ENCODE peak calls at places on chromosomes 7 and 10, in four cellular contexts. U, I, E and T are unnamed samples.
A peak's percentile ranks its signal among the peaks of the same experiment; 100 is the strongest.

GRCh38 chr7:36904101-36904500 is 179.8 kb upstream of the AOAH start:
- DNase-seq in U (no peak), I (no peak), E (no peak), T (no peak)

GRCh38 chr10:104582604-104582951 is 58.5 kb upstream of the SORCS3 start:
- DNase-seq in U (no peak), I (no peak), E (no peak), T (no peak)

GRCh38 chr10:86956195-86956840 is 1.1 kb downstream of the MMRN2 start:
- DNase-seq in U (peak; percentile 62), I (no peak), E (peak; percentile 1), T (no peak)

GRCh38 chr7:16484453-16485158 is 19.1 kb upstream of the SOSTDC1 start:
- DNase-seq in U (no peak), I (peak; percentile 42), E (no peak), T (no peak)

GRCh38 chr7:101173752-101174244 is 6.3 kb downstream of the NAT16 start:
- DNase-seq in U (no peak), I (peak; percentile 78), E (no peak), T (no peak)

GRCh38 chr10:124250506-124250905 is 157.1 kb upstream of the CHST15 start:
- DNase-seq in U (no peak), I (no peak), E (no peak), T (no peak)

GRCh38 chr10:88428442-88428841 is 154.7 kb downstream of the RNLS start:
- DNase-seq in U (no peak), I (peak; percentile 67), E (no peak), T (no peak)

GRCh38 chr10:124944982-124945381 is 3.1 kb downstream of the ZRANB1 start:
- DNase-seq in U (no peak), I (peak; percentile 79), E (no peak), T (no peak)

GRCh38 chr10:123945506-123945905 is 53.9 kb upstream of the CPXM2 start:
- DNase-seq in U (no peak), I (peak; percentile 79), E (no peak), T (no peak)

GRCh38 chr7:134693256-134693655 is 46.6 kb downstream of the BPGM start:
- DNase-seq in U (peak; percentile 93), I (peak; percentile 98), E (peak; percentile 84), T (no peak)

GRCh38 chr10:98374176-98374969 is 40.6 kb downstream of the PYROXD2 start:
- DNase-seq in U (no peak), I (peak; percentile 88), E (no peak), T (no peak)

GRCh38 chr10:103933557-103934121 is 15.7 kb upstream of the STN1 start:
- DNase-seq in U (no peak), I (no peak), E (no peak), T (no peak)

GRCh38 chr7:96236198-96237039 is 85.5 kb downstream of the SLC25A13 start:
- DNase-seq in U (peak; percentile 66), I (peak; percentile 58), E (peak; percentile 7), T (no peak)

GRCh38 chr7:84847038-84847437 is 339.8 kb downstream of the SEMA3D start:
- DNase-seq in U (no peak), I (no peak), E (no peak), T (no peak)

GRCh38 chr10:107427021-107427420 is 262.5 kb upstream of the SORCS1 start:
- DNase-seq in U (no peak), I (no peak), E (no peak), T (no peak)

GRCh38 chr10:127298396-127298795 is 102.0 kb upstream of the INSYN2A start:
- DNase-seq in U (no peak), I (peak; percentile 19), E (no peak), T (no peak)

GRCh38 chr10:88990528-88991160 is at the start of gene FAS:
- DNase-seq in U (peak; percentile 90), I (peak; percentile 87), E (peak; percentile 28), T (peak; percentile 38)

GRCh38 chr10:13711281-13711680 is 124.5 kb downstream of the PRPF18 start:
- DNase-seq in U (no peak), I (no peak), E (no peak), T (no peak)

GRCh38 chr10:130764651-130765050 is 546.9 kb downstream of the TCERG1L start:
- DNase-seq in U (peak; percentile 48), I (no peak), E (no peak), T (no peak)

GRCh38 chr10:9766762-9767161 is 1250.9 kb upstream of the CELF2 start:
- DNase-seq in U (no peak), I (no peak), E (no peak), T (no peak)

GRCh38 chr10:74103560-74104248 is 46.9 kb downstream of the AP3M1 start:
- DNase-seq in U (no peak), I (peak; percentile 59), E (no peak), T (no peak)

GRCh38 chr10:87546221-87546620 is 41.5 kb downstream of the MINPP1 start:
- DNase-seq in U (no peak), I (peak; percentile 34), E (no peak), T (no peak)

GRCh38 chr10:123146013-123146891 is 1.7 kb upstream of the HMX2 start:
- DNase-seq in U (no peak), I (peak; percentile 41), E (no peak), T (no peak)

GRCh38 chr7:151930695-151931094 is 25.6 kb upstream of the GALNTL5 start:
- DNase-seq in U (no peak), I (no peak), E (no peak), T (no peak)

GRCh38 chr10:3978762-3979161 is 193.8 kb upstream of the KLF6 start:
- DNase-seq in U (no peak), I (peak; percentile 19), E (no peak), T (no peak)

GRCh38 chr10:89275383-89275782 is 23.8 kb upstream of the LIPA start:
- DNase-seq in U (no peak), I (peak; percentile 60), E (no peak), T (no peak)

GRCh38 chr7:148963583-148964509 is 64.5 kb downstream of the PDIA4 start:
- DNase-seq in U (no peak), I (peak; percentile 38), E (no peak), T (no peak)

GRCh38 chr10:128281343-128281742 is 155.1 kb upstream of the MKI67 start:
- DNase-seq in U (no peak), I (no peak), E (no peak), T (no peak)

GRCh38 chr10:408223-408622 is 273.0 kb downstream of the ZMYND11 start:
- DNase-seq in U (no peak), I (no peak), E (no peak), T (no peak)

GRCh38 chr10:124546957-124547650 is 85.5 kb downstream of the LHPP start:
- DNase-seq in U (no peak), I (no peak), E (no peak), T (no peak)

GRCh38 chr7:138712652-138713051 is 11.5 kb upstream of the SVOPL start:
- DNase-seq in U (no peak), I (no peak), E (no peak), T (no peak)

GRCh38 chr7:21568762-21569161 is 25.9 kb downstream of the DNAH11 start:
- DNase-seq in U (no peak), I (no peak), E (no peak), T (no peak)

GRCh38 chr10:49624629-49625028 is 10.8 kb downstream of the CHAT start:
- DNase-seq in U (no peak), I (no peak), E (no peak), T (no peak)

GRCh38 chr10:13518076-13518692 is 10.6 kb downstream of the BEND7 start:
- DNase-seq in U (no peak), I (no peak), E (no peak), T (no peak)

GRCh38 chr10:110285501-110285900 is 19.2 kb downstream of the SMNDC1 start:
- DNase-seq in U (no peak), I (no peak), E (no peak), T (no peak)

GRCh38 chr7:146115665-146116451 is 743 bp upstream of the CNTNAP2 start:
- DNase-seq in U (no peak), I (peak; percentile 29), E (no peak), T (no peak)

GRCh38 chr7:128352138-128352537 is 8.4 kb upstream of the RBM28 start:
- DNase-seq in U (no peak), I (peak; percentile 55), E (no peak), T (no peak)

GRCh38 chr7:7779888-7780287 is 61.5 kb upstream of the RPA3 start:
- DNase-seq in U (no peak), I (no peak), E (no peak), T (no peak)
- H3K27me3 ChIP-seq in U (no peaks in the 10 kb centered on the region), I (no peaks in the 10 kb centered on the region), E (no peaks in the 10 kb centered on the region), T (no peaks in the 10 kb centered on the region)

GRCh38 chr10:11148131-11148530 is 130.5 kb downstream of the CELF2 start:
- DNase-seq in U (no peak), I (no peak), E (no peak), T (no peak)
- H3K27ac ChIP-seq in U (no peak overlapping the region), I (no peak overlapping the region), E (no peak overlapping the region), T (peak overlapping the region; percentile 28)

DNA sequence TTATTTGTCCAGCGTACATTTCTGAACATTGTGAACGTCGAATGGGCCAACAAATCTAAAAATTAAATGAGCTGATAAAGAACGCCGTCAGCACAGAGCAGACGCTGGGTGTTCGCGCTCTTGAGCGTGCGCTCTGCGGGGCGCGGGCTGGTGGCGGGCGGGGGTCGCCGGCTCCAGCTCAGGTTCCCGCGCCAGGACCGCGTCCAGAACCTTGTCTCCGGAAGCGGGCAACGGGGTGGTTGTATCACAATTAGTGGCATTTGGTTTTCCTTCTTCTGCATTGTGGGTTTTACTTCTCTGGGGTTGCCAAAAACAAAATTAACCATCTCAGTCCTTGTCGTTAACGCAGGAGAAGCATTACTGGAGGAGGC is 2.4 kb downstream of the CYP2E1 start:
- DNase-seq in U (no peak), I (no peak), E (no peak), T (no peak)
- H3K27me3 ChIP-seq in U (peaks cover 21% of the 10 kb centered on the region), I (peaks cover 43% of the 10 kb centered on the region), E (no peaks in the 10 kb centered on the region), T (no peaks in the 10 kb centered on the region)

GRCh38 chr10:42875792-42876191 is 93.2 kb downstream of the BMS1 start:
- DNase-seq in U (no peak), I (peak; percentile 59), E (no peak), T (no peak)
- H3K27ac ChIP-seq in U (no peak overlapping the region), I (no peak overlapping the region), E (no peak overlapping the region), T (no peak overlapping the region)

GRCh38 chr10:97180986-97181385 is 4.8 kb downstream of the SLIT1 start:
- DNase-seq in U (no peak), I (no peak), E (no peak), T (no peak)
- H3K27me3 ChIP-seq in U (peaks cover 69% of the 10 kb centered on the region), I (peaks cover 67% of the 10 kb centered on the region), E (peaks cover 10% of the 10 kb centered on the region), T (peaks cover 87% of the 10 kb centered on the region)

GRCh38 chr10:79153753-79154152 is 85.0 kb downstream of the ZMIZ1 start:
- DNase-seq in U (peak; percentile 97), I (no peak), E (peak; percentile 67), T (no peak)
- H3K27ac ChIP-seq in U (peak overlapping the region; percentile 79), I (peak overlapping the region; percentile 99), E (peak overlapping the region; percentile 97), T (peak overlapping the region; percentile 90)

GRCh38 chr7:1358376-1359050 is 100.8 kb downstream of the MICALL2 start:
- DNase-seq in U (no peak), I (no peak), E (no peak), T (no peak)
- H3K27me3 ChIP-seq in U (peaks cover 75% of the 10 kb centered on the region), I (peaks cover 14% of the 10 kb centered on the region), E (no peaks in the 10 kb centered on the region), T (no peaks in the 10 kb centered on the region)